ENCODE peak calls at places on chromosome 22, in five cellular contexts. One of them, this sample, is unnamed.

GRCh38 chr22:46055176-46055850 is 78.4 kb upstream of the WNT7B start:
- DNase-seq in central memory CD4-positive, alpha-beta T cell: no peak
- DNase-seq in stimulated activated CD8-positive, alpha-beta memory T cell treated with anti-CD3 and anti-CD28 coated beads, Interleukin-15, amount 100 ng/mL, for 24 hours: no peak
- DNase-seq in mesendoderm: no peak
- DNase-seq in NCI-H69: peak
- DNase-seq in this sample: no peak

GRCh38 chr22:30187726-30188407 is 58.7 kb downstream of the LIF start:
- DNase-seq in central memory CD4-positive, alpha-beta T cell: no peak
- DNase-seq in stimulated activated CD8-positive, alpha-beta memory T cell treated with anti-CD3 and anti-CD28 coated beads, Interleukin-15, amount 100 ng/mL, for 24 hours: no peak
- DNase-seq in mesendoderm: peak
- DNase-seq in NCI-H69: no peak
- DNase-seq in this sample: no peak

GRCh38 chr22:39130892-39131855 is 21.3 kb downstream of the CBX7 start:
- DNase-seq in central memory CD4-positive, alpha-beta T cell: no peak
- DNase-seq in stimulated activated CD8-positive, alpha-beta memory T cell treated with anti-CD3 and anti-CD28 coated beads, Interleukin-15, amount 100 ng/mL, for 24 hours: no peak
- DNase-seq in mesendoderm: no peak
- DNase-seq in NCI-H69: no peak
- DNase-seq in this sample: peak

GRCh38 chr22:47608421-47608820 is 846.0 kb downstream of the TBC1D22A start:
- DNase-seq in central memory CD4-positive, alpha-beta T cell: no peak
- DNase-seq in stimulated activated CD8-positive, alpha-beta memory T cell treated with anti-CD3 and anti-CD28 coated beads, Interleukin-15, amount 100 ng/mL, for 24 hours: no peak
- DNase-seq in mesendoderm: no peak
- DNase-seq in NCI-H69: no peak
- DNase-seq in this sample: no peak

GRCh38 chr22:36335621-36336020 is 52.1 kb downstream of the MYH9 start:
- DNase-seq in central memory CD4-positive, alpha-beta T cell: peak
- DNase-seq in stimulated activated CD8-positive, alpha-beta memory T cell treated with anti-CD3 and anti-CD28 coated beads, Interleukin-15, amount 100 ng/mL, for 24 hours: no peak
- DNase-seq in mesendoderm: no peak
- DNase-seq in NCI-H69: no peak
- DNase-seq in this sample: no peak

GRCh38 chr22:46045459-46046298 is 68.7 kb upstream of the WNT7B start:
- DNase-seq in central memory CD4-positive, alpha-beta T cell: no peak
- DNase-seq in stimulated activated CD8-positive, alpha-beta memory T cell treated with anti-CD3 and anti-CD28 coated beads, Interleukin-15, amount 100 ng/mL, for 24 hours: no peak
- DNase-seq in mesendoderm: no peak
- DNase-seq in NCI-H69: peak
- DNase-seq in this sample: no peak

GRCh38 chr22:49850021-49850911 is 3.4 kb upstream of the ZBED4 start:
- DNase-seq in central memory CD4-positive, alpha-beta T cell: no peak
- DNase-seq in stimulated activated CD8-positive, alpha-beta memory T cell treated with anti-CD3 and anti-CD28 coated beads, Interleukin-15, amount 100 ng/mL, for 24 hours: no peak
- DNase-seq in mesendoderm: no peak
- DNase-seq in NCI-H69: no peak
- DNase-seq in this sample: no peak

GRCh38 chr22:28029962-28030361 is 110.9 kb upstream of the PITPNB start:
- DNase-seq in central memory CD4-positive, alpha-beta T cell: no peak
- DNase-seq in stimulated activated CD8-positive, alpha-beta memory T cell treated with anti-CD3 and anti-CD28 coated beads, Interleukin-15, amount 100 ng/mL, for 24 hours: no peak
- DNase-seq in mesendoderm: no peak
- DNase-seq in NCI-H69: peak
- DNase-seq in this sample: no peak

GRCh38 chr22:45164217-45165123 is 745 bp downstream of the NUP50 start:
- DNase-seq in central memory CD4-positive, alpha-beta T cell: peak
- DNase-seq in stimulated activated CD8-positive, alpha-beta memory T cell treated with anti-CD3 and anti-CD28 coated beads, Interleukin-15, amount 100 ng/mL, for 24 hours: no peak
- DNase-seq in mesendoderm: peak
- DNase-seq in NCI-H69: peak
- DNase-seq in this sample: peak

GRCh38 chr22:19605508-19606331 is 81.5 kb upstream of the CLDN5 start:
- DNase-seq in central memory CD4-positive, alpha-beta T cell: no peak
- DNase-seq in stimulated activated CD8-positive, alpha-beta memory T cell treated with anti-CD3 and anti-CD28 coated beads, Interleukin-15, amount 100 ng/mL, for 24 hours: no peak
- DNase-seq in mesendoderm: no peak
- DNase-seq in NCI-H69: no peak
- DNase-seq in this sample: no peak

GRCh38 chr22:33271390-33272161 is 213.4 kb upstream of the SYN3 start:
- DNase-seq in central memory CD4-positive, alpha-beta T cell: no peak
- DNase-seq in stimulated activated CD8-positive, alpha-beta memory T cell treated with anti-CD3 and anti-CD28 coated beads, Interleukin-15, amount 100 ng/mL, for 24 hours: no peak
- DNase-seq in mesendoderm: no peak
- DNase-seq in NCI-H69: no peak
- DNase-seq in this sample: no peak

GRCh38 chr22:43262990-43263644 is 76.2 kb upstream of the TTLL12 start:
- DNase-seq in central memory CD4-positive, alpha-beta T cell: peak
- DNase-seq in stimulated activated CD8-positive, alpha-beta memory T cell treated with anti-CD3 and anti-CD28 coated beads, Interleukin-15, amount 100 ng/mL, for 24 hours: peak
- DNase-seq in mesendoderm: no peak
- DNase-seq in NCI-H69: peak
- DNase-seq in this sample: peak

GRCh38 chr22:40620464-40621046 is 16.0 kb downstream of the MRTFA start:
- DNase-seq in central memory CD4-positive, alpha-beta T cell: no peak
- DNase-seq in stimulated activated CD8-positive, alpha-beta memory T cell treated with anti-CD3 and anti-CD28 coated beads, Interleukin-15, amount 100 ng/mL, for 24 hours: no peak
- DNase-seq in mesendoderm: peak
- DNase-seq in NCI-H69: no peak
- DNase-seq in this sample: no peak

GRCh38 chr22:38572065-38572464 is 2.1 kb upstream of the DMC1 start:
- DNase-seq in central memory CD4-positive, alpha-beta T cell: peak
- DNase-seq in stimulated activated CD8-positive, alpha-beta memory T cell treated with anti-CD3 and anti-CD28 coated beads, Interleukin-15, amount 100 ng/mL, for 24 hours: no peak
- DNase-seq in mesendoderm: peak
- DNase-seq in NCI-H69: peak
- DNase-seq in this sample: peak

GRCh38 chr22:37545703-37546435 is 14.4 kb upstream of the CDC42EP1 start:
- DNase-seq in central memory CD4-positive, alpha-beta T cell: no peak
- DNase-seq in stimulated activated CD8-positive, alpha-beta memory T cell treated with anti-CD3 and anti-CD28 coated beads, Interleukin-15, amount 100 ng/mL, for 24 hours: no peak
- DNase-seq in mesendoderm: peak
- DNase-seq in NCI-H69: no peak
- DNase-seq in this sample: peak

GRCh38 chr22:28864878-28865596 is 18.3 kb upstream of the ZNRF3 start:
- DNase-seq in central memory CD4-positive, alpha-beta T cell: no peak
- DNase-seq in stimulated activated CD8-positive, alpha-beta memory T cell treated with anti-CD3 and anti-CD28 coated beads, Interleukin-15, amount 100 ng/mL, for 24 hours: no peak
- DNase-seq in mesendoderm: no peak
- DNase-seq in NCI-H69: no peak
- DNase-seq in this sample: peak

GRCh38 chr22:22684605-22685561 is 40.5 kb downstream of the GGTLC2 start:
- DNase-seq in central memory CD4-positive, alpha-beta T cell: no peak
- DNase-seq in stimulated activated CD8-positive, alpha-beta memory T cell treated with anti-CD3 and anti-CD28 coated beads, Interleukin-15, amount 100 ng/mL, for 24 hours: no peak
- DNase-seq in mesendoderm: peak
- DNase-seq in NCI-H69: peak
- DNase-seq in this sample: peak

GRCh38 chr22:36762687-36763260 is 13.1 kb downstream of the IFT27 start:
- DNase-seq in central memory CD4-positive, alpha-beta T cell: no peak
- DNase-seq in stimulated activated CD8-positive, alpha-beta memory T cell treated with anti-CD3 and anti-CD28 coated beads, Interleukin-15, amount 100 ng/mL, for 24 hours: no peak
- DNase-seq in mesendoderm: no peak
- DNase-seq in NCI-H69: no peak
- DNase-seq in this sample: no peak

GRCh38 chr22:49564666-49565515 is 262.8 kb downstream of the BRD1 start:
- DNase-seq in central memory CD4-positive, alpha-beta T cell: no peak
- DNase-seq in stimulated activated CD8-positive, alpha-beta memory T cell treated with anti-CD3 and anti-CD28 coated beads, Interleukin-15, amount 100 ng/mL, for 24 hours: no peak
- DNase-seq in mesendoderm: no peak
- DNase-seq in NCI-H69: no peak
- DNase-seq in this sample: no peak

GRCh38 chr22:46081831-46082210 is 68.5 kb upstream of the PPARA start:
- DNase-seq in central memory CD4-positive, alpha-beta T cell: no peak
- DNase-seq in stimulated activated CD8-positive, alpha-beta memory T cell treated with anti-CD3 and anti-CD28 coated beads, Interleukin-15, amount 100 ng/mL, for 24 hours: no peak
- DNase-seq in mesendoderm: no peak
- DNase-seq in NCI-H69: peak
- DNase-seq in this sample: no peak

GRCh38 chr22:48941903-48942625 is 885.6 kb downstream of the BRD1 start:
- DNase-seq in central memory CD4-positive, alpha-beta T cell: no peak
- DNase-seq in stimulated activated CD8-positive, alpha-beta memory T cell treated with anti-CD3 and anti-CD28 coated beads, Interleukin-15, amount 100 ng/mL, for 24 hours: no peak
- DNase-seq in mesendoderm: no peak
- DNase-seq in NCI-H69: no peak
- DNase-seq in this sample: peak

GRCh38 chr22:42562684-42563083 is 8.9 kb downstream of the SERHL2 start:
- DNase-seq in central memory CD4-positive, alpha-beta T cell: no peak
- DNase-seq in stimulated activated CD8-positive, alpha-beta memory T cell treated with anti-CD3 and anti-CD28 coated beads, Interleukin-15, amount 100 ng/mL, for 24 hours: no peak
- DNase-seq in mesendoderm: no peak
- DNase-seq in NCI-H69: no peak
- DNase-seq in this sample: no peak

GRCh38 chr22:50278461-50278860 is 8.3 kb upstream of the MAPK11 start:
- DNase-seq in central memory CD4-positive, alpha-beta T cell: no peak
- DNase-seq in stimulated activated CD8-positive, alpha-beta memory T cell treated with anti-CD3 and anti-CD28 coated beads, Interleukin-15, amount 100 ng/mL, for 24 hours: no peak
- DNase-seq in mesendoderm: no peak
- DNase-seq in NCI-H69: no peak
- DNase-seq in this sample: no peak

GRCh38 chr22:39184586-39185577 is 32.4 kb upstream of the CBX7 start:
- DNase-seq in central memory CD4-positive, alpha-beta T cell: no peak
- DNase-seq in stimulated activated CD8-positive, alpha-beta memory T cell treated with anti-CD3 and anti-CD28 coated beads, Interleukin-15, amount 100 ng/mL, for 24 hours: no peak
- DNase-seq in mesendoderm: no peak
- DNase-seq in NCI-H69: no peak
- DNase-seq in this sample: no peak

GRCh38 chr22:29503811-29504372 is 23.9 kb downstream of the NEFH start:
- DNase-seq in central memory CD4-positive, alpha-beta T cell: no peak
- DNase-seq in stimulated activated CD8-positive, alpha-beta memory T cell treated with anti-CD3 and anti-CD28 coated beads, Interleukin-15, amount 100 ng/mL, for 24 hours: no peak
- DNase-seq in mesendoderm: no peak
- DNase-seq in NCI-H69: no peak
- DNase-seq in this sample: peak

GRCh38 chr22:36328635-36329216 is 59.0 kb downstream of the MYH9 start:
- DNase-seq in central memory CD4-positive, alpha-beta T cell: no peak
- DNase-seq in stimulated activated CD8-positive, alpha-beta memory T cell treated with anti-CD3 and anti-CD28 coated beads, Interleukin-15, amount 100 ng/mL, for 24 hours: no peak
- DNase-seq in mesendoderm: peak
- DNase-seq in NCI-H69: no peak
- DNase-seq in this sample: peak

GRCh38 chr22:25081409-25081824 is 118.2 kb upstream of the CRYBB3 start:
- DNase-seq in central memory CD4-positive, alpha-beta T cell: peak
- DNase-seq in stimulated activated CD8-positive, alpha-beta memory T cell treated with anti-CD3 and anti-CD28 coated beads, Interleukin-15, amount 100 ng/mL, for 24 hours: no peak
- DNase-seq in mesendoderm: peak
- DNase-seq in NCI-H69: peak
- DNase-seq in this sample: peak

GRCh38 chr22:50323900-50324299 is 2.9 kb downstream of the DENND6B start:
- DNase-seq in central memory CD4-positive, alpha-beta T cell: no peak
- DNase-seq in stimulated activated CD8-positive, alpha-beta memory T cell treated with anti-CD3 and anti-CD28 coated beads, Interleukin-15, amount 100 ng/mL, for 24 hours: no peak
- DNase-seq in mesendoderm: no peak
- DNase-seq in NCI-H69: no peak
- DNase-seq in this sample: no peak

GRCh38 chr22:35489225-35489624 is 51.4 kb upstream of the RASD2 start:
- DNase-seq in central memory CD4-positive, alpha-beta T cell: no peak
- DNase-seq in stimulated activated CD8-positive, alpha-beta memory T cell treated with anti-CD3 and anti-CD28 coated beads, Interleukin-15, amount 100 ng/mL, for 24 hours: no peak
- DNase-seq in mesendoderm: no peak
- DNase-seq in NCI-H69: peak
- DNase-seq in this sample: peak

GRCh38 chr22:45638197-45638596 is 33.4 kb upstream of the ATXN10 start:
- DNase-seq in central memory CD4-positive, alpha-beta T cell: no peak
- DNase-seq in stimulated activated CD8-positive, alpha-beta memory T cell treated with anti-CD3 and anti-CD28 coated beads, Interleukin-15, amount 100 ng/mL, for 24 hours: no peak
- DNase-seq in mesendoderm: no peak
- DNase-seq in NCI-H69: no peak
- DNase-seq in this sample: no peak

GRCh38 chr22:22944268-22944985 is 56.8 kb downstream of the IGLL5 start:
- DNase-seq in central memory CD4-positive, alpha-beta T cell: no peak
- DNase-seq in stimulated activated CD8-positive, alpha-beta memory T cell treated with anti-CD3 and anti-CD28 coated beads, Interleukin-15, amount 100 ng/mL, for 24 hours: no peak
- DNase-seq in mesendoderm: no peak
- DNase-seq in NCI-H69: no peak
- DNase-seq in this sample: no peak

GRCh38 chr22:43094551-43094950 is 5.4 kb upstream of the TTLL1 start:
- DNase-seq in central memory CD4-positive, alpha-beta T cell: no peak
- DNase-seq in stimulated activated CD8-positive, alpha-beta memory T cell treated with anti-CD3 and anti-CD28 coated beads, Interleukin-15, amount 100 ng/mL, for 24 hours: no peak
- DNase-seq in mesendoderm: no peak
- DNase-seq in NCI-H69: peak
- DNase-seq in this sample: no peak

GRCh38 chr22:40560551-40560950 is 76.0 kb downstream of the MRTFA start:
- DNase-seq in central memory CD4-positive, alpha-beta T cell: no peak
- DNase-seq in stimulated activated CD8-positive, alpha-beta memory T cell treated with anti-CD3 and anti-CD28 coated beads, Interleukin-15, amount 100 ng/mL, for 24 hours: no peak
- DNase-seq in mesendoderm: no peak
- DNase-seq in NCI-H69: peak
- DNase-seq in this sample: no peak

GRCh38 chr22:37746366-37747089 is 49.7 kb downstream of the TRIOBP start:
- DNase-seq in central memory CD4-positive, alpha-beta T cell: no peak
- DNase-seq in stimulated activated CD8-positive, alpha-beta memory T cell treated with anti-CD3 and anti-CD28 coated beads, Interleukin-15, amount 100 ng/mL, for 24 hours: peak
- DNase-seq in mesendoderm: peak
- DNase-seq in NCI-H69: peak
- DNase-seq in this sample: peak

GRCh38 chr22:44765571-44766285 is 13.4 kb downstream of the ARHGAP8 start:
- DNase-seq in central memory CD4-positive, alpha-beta T cell: no peak
- DNase-seq in stimulated activated CD8-positive, alpha-beta memory T cell treated with anti-CD3 and anti-CD28 coated beads, Interleukin-15, amount 100 ng/mL, for 24 hours: no peak
- DNase-seq in mesendoderm: no peak
- DNase-seq in NCI-H69: no peak
- DNase-seq in this sample: no peak

GRCh38 chr22:27591060-27591459 is 210.5 kb downstream of the MN1 start:
- DNase-seq in central memory CD4-positive, alpha-beta T cell: no peak
- DNase-seq in stimulated activated CD8-positive, alpha-beta memory T cell treated with anti-CD3 and anti-CD28 coated beads, Interleukin-15, amount 100 ng/mL, for 24 hours: no peak
- DNase-seq in mesendoderm: no peak
- DNase-seq in NCI-H69: no peak
- DNase-seq in this sample: peak

GRCh38 chr22:43446881-43447280 is 35.1 kb downstream of the MPPED1 start:
- DNase-seq in central memory CD4-positive, alpha-beta T cell: no peak
- DNase-seq in stimulated activated CD8-positive, alpha-beta memory T cell treated with anti-CD3 and anti-CD28 coated beads, Interleukin-15, amount 100 ng/mL, for 24 hours: no peak
- DNase-seq in mesendoderm: no peak
- DNase-seq in NCI-H69: peak
- DNase-seq in this sample: peak